ENCODE peak calls at places on chromosomes 13 and 19, in ten cellular contexts. One of them, this sample, is unnamed.
A peak's percentile ranks its signal among the peaks of the same experiment; 100 is the strongest.

GRCh38 chr19:4908311-4908710 is 990 bp upstream of the UHRF1 start:
- DNase-seq in HFFc6: no peak
- DNase-seq in COLO829: no peak
- DNase-seq in SW480: no peak
- DNase-seq in tibial artery: no peak
- DNase-seq in cardiac fibroblast: no peak
- DNase-seq in CD8-positive, alpha-beta T cell: no peak
- DNase-seq in GM03348: no peak
- DNase-seq in HT1080: no peak
- DNase-seq in DMS53: no peak
- DNase-seq in this sample: no peak

GRCh38 chr13:87089391-87089790 is 581.8 kb upstream of the SLITRK5 start:
- DNase-seq in GM03348: peak; percentile 52
- DNase-seq in SW480: no peak
- DNase-seq in HT1080: peak; percentile 84
- DNase-seq in CD8-positive, alpha-beta T cell: no peak
- DNase-seq in tibial artery: no peak
- DNase-seq in DMS53: no peak
- DNase-seq in COLO829: no peak
- DNase-seq in HFFc6: no peak
- DNase-seq in cardiac fibroblast: peak; percentile 72
- DNase-seq in this sample: no peak

GRCh38 chr13:34748078-34748477 is 194.0 kb upstream of the NBEA start:
- DNase-seq in DMS53: peak; percentile 74
- DNase-seq in tibial artery: peak; percentile 64
- DNase-seq in SW480: no peak
- DNase-seq in CD8-positive, alpha-beta T cell: no peak
- DNase-seq in COLO829: peak; percentile 40
- DNase-seq in HFFc6: no peak
- DNase-seq in cardiac fibroblast: peak; percentile 99
- DNase-seq in HT1080: peak; percentile 14
- DNase-seq in GM03348: peak; percentile 4
- DNase-seq in this sample: no peak

GRCh38 chr13:95199896-95200295 is 101.4 kb downstream of the ABCC4 start:
- DNase-seq in HFFc6: no peak
- DNase-seq in CD8-positive, alpha-beta T cell: no peak
- DNase-seq in COLO829: no peak
- DNase-seq in cardiac fibroblast: no peak
- DNase-seq in HT1080: no peak
- DNase-seq in GM03348: no peak
- DNase-seq in tibial artery: no peak
- DNase-seq in SW480: no peak
- DNase-seq in DMS53: no peak
- DNase-seq in this sample: no peak

GRCh38 chr13:32894589-32895001 is 121.6 kb upstream of the KL start:
- DNase-seq in cardiac fibroblast: peak; percentile 63
- DNase-seq in GM03348: peak; percentile 51
- DNase-seq in CD8-positive, alpha-beta T cell: no peak
- DNase-seq in tibial artery: no peak
- DNase-seq in DMS53: no peak
- DNase-seq in HFFc6: no peak
- DNase-seq in SW480: no peak
- DNase-seq in HT1080: peak; percentile 59
- DNase-seq in COLO829: no peak
- DNase-seq in this sample: no peak

GRCh38 chr19:8306235-8307054 is 1.7 kb downstream of the CD320 start:
- DNase-seq in cardiac fibroblast: no peak
- DNase-seq in CD8-positive, alpha-beta T cell: no peak
- DNase-seq in DMS53: no peak
- DNase-seq in HFFc6: no peak
- DNase-seq in GM03348: no peak
- DNase-seq in HT1080: no peak
- DNase-seq in COLO829: no peak
- DNase-seq in tibial artery: peak; percentile 64
- DNase-seq in SW480: no peak
- DNase-seq in this sample: no peak

GRCh38 chr13:67043901-67044300 is 186.2 kb downstream of the PCDH9 start:
- DNase-seq in DMS53: no peak
- DNase-seq in HFFc6: no peak
- DNase-seq in CD8-positive, alpha-beta T cell: no peak
- DNase-seq in SW480: no peak
- DNase-seq in COLO829: no peak
- DNase-seq in GM03348: no peak
- DNase-seq in cardiac fibroblast: peak; percentile 74
- DNase-seq in tibial artery: no peak
- DNase-seq in HT1080: no peak
- DNase-seq in this sample: no peak

GRCh38 chr13:75326173-75327131 is 155.5 kb downstream of the TBC1D4 start:
- DNase-seq in tibial artery: no peak
- DNase-seq in HT1080: no peak
- DNase-seq in CD8-positive, alpha-beta T cell: peak; percentile 21
- DNase-seq in SW480: no peak
- DNase-seq in HFFc6: no peak
- DNase-seq in DMS53: no peak
- DNase-seq in COLO829: peak; percentile 74
- DNase-seq in cardiac fibroblast: peak; percentile 79
- DNase-seq in GM03348: no peak
- DNase-seq in this sample: peak; percentile 81

GRCh38 chr19:15396436-15396835 is 16.8 kb upstream of the AKAP8 start:
- DNase-seq in HFFc6: no peak
- DNase-seq in tibial artery: peak; percentile 53
- DNase-seq in HT1080: no peak
- DNase-seq in cardiac fibroblast: no peak
- DNase-seq in CD8-positive, alpha-beta T cell: no peak
- DNase-seq in SW480: no peak
- DNase-seq in COLO829: no peak
- DNase-seq in DMS53: no peak
- DNase-seq in GM03348: no peak
- DNase-seq in this sample: no peak

GRCh38 chr19:38685666-38686529 is 38.4 kb downstream of the ACTN4 start:
- DNase-seq in HFFc6: peak; percentile 60
- DNase-seq in tibial artery: no peak
- DNase-seq in HT1080: peak; percentile 80
- DNase-seq in GM03348: peak; percentile 44
- DNase-seq in SW480: peak; percentile 86
- DNase-seq in cardiac fibroblast: peak; percentile 83
- DNase-seq in CD8-positive, alpha-beta T cell: no peak
- DNase-seq in DMS53: peak; percentile 60
- DNase-seq in COLO829: no peak
- DNase-seq in this sample: peak; percentile 18

This sample was measured in central memory CD4-positive, alpha-beta T cell.